ENCODE peak calls at places on chromosomes 16 and 17, in six cellular contexts. One of them, this sample, is unnamed.

GRCh38 chr16:81917375-81917774 is 93.9 kb downstream of the SDR42E1 start:
- DNase-seq in MM.1S: no peak
- DNase-seq in H1: no peak
- DNase-seq in fibroblast of lung: no peak
- DNase-seq in kidney: no peak
- DNase-seq in GM23248: no peak
- DNase-seq in this sample: no peak

GRCh38 chr17:52235416-52235960 is 77.0 kb upstream of the CA10 start:
- DNase-seq in MM.1S: no peak
- DNase-seq in H1: no peak
- DNase-seq in fibroblast of lung: no peak
- DNase-seq in kidney: no peak
- DNase-seq in GM23248: no peak
- DNase-seq in this sample: no peak

GRCh38 chr16:71807905-71808592 is 585 bp downstream of the AP1G1 start:
- DNase-seq in MM.1S: peak
- DNase-seq in H1: no peak
- DNase-seq in fibroblast of lung: peak
- DNase-seq in kidney: no peak
- DNase-seq in GM23248: peak
- DNase-seq in this sample: no peak

GRCh38 chr16:49857423-49858181 is 1.7 kb upstream of the ZNF423 start:
- DNase-seq in MM.1S: peak
- DNase-seq in H1: peak
- DNase-seq in fibroblast of lung: peak
- DNase-seq in kidney: peak
- DNase-seq in GM23248: peak
- DNase-seq in this sample: peak

GRCh38 chr17:75124041-75124818 is 7.3 kb downstream of the NT5C start:
- DNase-seq in MM.1S: no peak
- DNase-seq in H1: no peak
- DNase-seq in fibroblast of lung: peak
- DNase-seq in kidney: peak
- DNase-seq in GM23248: peak
- DNase-seq in this sample: no peak

GRCh38 chr16:67431077-67431804 is at the start of gene HSD11B2:
- DNase-seq in MM.1S: peak
- DNase-seq in H1: peak
- DNase-seq in fibroblast of lung: peak
- DNase-seq in kidney: peak
- DNase-seq in GM23248: peak
- DNase-seq in this sample: no peak

GRCh38 chr17:5785867-5786509 is 201.7 kb upstream of the NLRP1 start:
- DNase-seq in MM.1S: no peak
- DNase-seq in H1: no peak
- DNase-seq in fibroblast of lung: peak
- DNase-seq in kidney: no peak
- DNase-seq in GM23248: peak
- DNase-seq in this sample: no peak

GRCh38 chr16:75011634-75012307 is 12.9 kb downstream of the ZNRF1 start:
- DNase-seq in MM.1S: no peak
- DNase-seq in H1: no peak
- DNase-seq in fibroblast of lung: peak
- DNase-seq in kidney: no peak
- DNase-seq in GM23248: peak
- DNase-seq in this sample: no peak

GRCh38 chr17:83177611-83178532 is 98.5 kb downstream of the METRNL start:
- DNase-seq in MM.1S: no peak
- DNase-seq in H1: peak
- DNase-seq in fibroblast of lung: no peak
- DNase-seq in kidney: peak
- DNase-seq in GM23248: no peak
- DNase-seq in this sample: no peak

GRCh38 chr17:12928736-12929135 is 89.1 kb downstream of the ELAC2 start:
- DNase-seq in MM.1S: no peak
- DNase-seq in H1: no peak
- DNase-seq in fibroblast of lung: peak
- DNase-seq in kidney: no peak
- DNase-seq in GM23248: peak
- DNase-seq in this sample: no peak

GRCh38 chr16:25210758-25211157 is 6.0 kb upstream of the AQP8 start:
- DNase-seq in MM.1S: no peak
- DNase-seq in H1: no peak
- DNase-seq in fibroblast of lung: peak
- DNase-seq in kidney: no peak
- DNase-seq in GM23248: peak
- DNase-seq in this sample: no peak

GRCh38 chr17:55420067-55420775 is 1.4 kb downstream of the MMD start:
- DNase-seq in MM.1S: no peak
- DNase-seq in H1: no peak
- DNase-seq in fibroblast of lung: no peak
- DNase-seq in kidney: no peak
- DNase-seq in GM23248: no peak
- DNase-seq in this sample: peak

GRCh38 chr17:83067071-83067717 is 12.2 kb upstream of the METRNL start:
- DNase-seq in MM.1S: no peak
- DNase-seq in H1: peak
- DNase-seq in fibroblast of lung: no peak
- DNase-seq in kidney: peak
- DNase-seq in GM23248: no peak
- DNase-seq in this sample: no peak

GRCh38 chr17:79777166-79777843 is 643 bp upstream of the CBX2 start:
- DNase-seq in MM.1S: no peak
- DNase-seq in H1: peak
- DNase-seq in fibroblast of lung: peak
- DNase-seq in kidney: peak
- DNase-seq in GM23248: peak
- DNase-seq in this sample: peak

GRCh38 chr17:27354491-27355081 is 60.7 kb downstream of the WSB1 start:
- DNase-seq in MM.1S: peak
- DNase-seq in H1: no peak
- DNase-seq in fibroblast of lung: no peak
- DNase-seq in kidney: no peak
- DNase-seq in GM23248: peak
- DNase-seq in this sample: no peak

GRCh38 chr17:2814049-2814448 is 17.8 kb downstream of the RAP1GAP2 start:
- DNase-seq in MM.1S: peak
- DNase-seq in H1: no peak
- DNase-seq in fibroblast of lung: no peak
- DNase-seq in kidney: no peak
- DNase-seq in GM23248: no peak
- DNase-seq in this sample: peak

GRCh38 chr16:65967376-65967775 is 399.1 kb upstream of the CDH5 start:
- DNase-seq in MM.1S: no peak
- DNase-seq in H1: no peak
- DNase-seq in fibroblast of lung: peak
- DNase-seq in kidney: no peak
- DNase-seq in GM23248: peak
- DNase-seq in this sample: no peak

GRCh38 chr17:76267051-76267576 is 2.0 kb downstream of the UBALD2 start:
- DNase-seq in MM.1S: no peak
- DNase-seq in H1: no peak
- DNase-seq in fibroblast of lung: no peak
- DNase-seq in kidney: peak
- DNase-seq in GM23248: no peak
- DNase-seq in this sample: no peak

GRCh38 chr16:79571753-79572544 is 28.6 kb downstream of the MAF start:
- DNase-seq in MM.1S: no peak
- DNase-seq in H1: no peak
- DNase-seq in fibroblast of lung: no peak
- DNase-seq in kidney: no peak
- DNase-seq in GM23248: no peak
- DNase-seq in this sample: no peak

GRCh38 chr16:89023621-89024511 is 46.9 kb upstream of the CBFA2T3 start:
- DNase-seq in MM.1S: no peak
- DNase-seq in H1: no peak
- DNase-seq in fibroblast of lung: no peak
- DNase-seq in kidney: peak
- DNase-seq in GM23248: no peak
- DNase-seq in this sample: no peak

GRCh38 chr17:76473541-76473985 is 6.2 kb downstream of the AANAT start:
- DNase-seq in MM.1S: no peak
- DNase-seq in H1: peak
- DNase-seq in fibroblast of lung: no peak
- DNase-seq in kidney: peak
- DNase-seq in GM23248: peak
- DNase-seq in this sample: peak

GRCh38 chr16:80948886-80949502 is 57.7 kb downstream of the CMC2 start:
- DNase-seq in MM.1S: no peak
- DNase-seq in H1: peak
- DNase-seq in fibroblast of lung: no peak
- DNase-seq in kidney: no peak
- DNase-seq in GM23248: peak
- DNase-seq in this sample: peak

GRCh38 chr17:17036520-17036998 is 5.7 kb upstream of the MPRIP start:
- DNase-seq in MM.1S: no peak
- DNase-seq in H1: no peak
- DNase-seq in fibroblast of lung: peak
- DNase-seq in kidney: no peak
- DNase-seq in GM23248: peak
- DNase-seq in this sample: no peak

GRCh38 chr16:17211797-17212196 is 259.0 kb downstream of the XYLT1 start:
- DNase-seq in MM.1S: peak
- DNase-seq in H1: peak
- DNase-seq in fibroblast of lung: no peak
- DNase-seq in kidney: no peak
- DNase-seq in GM23248: peak
- DNase-seq in this sample: peak

DNA sequence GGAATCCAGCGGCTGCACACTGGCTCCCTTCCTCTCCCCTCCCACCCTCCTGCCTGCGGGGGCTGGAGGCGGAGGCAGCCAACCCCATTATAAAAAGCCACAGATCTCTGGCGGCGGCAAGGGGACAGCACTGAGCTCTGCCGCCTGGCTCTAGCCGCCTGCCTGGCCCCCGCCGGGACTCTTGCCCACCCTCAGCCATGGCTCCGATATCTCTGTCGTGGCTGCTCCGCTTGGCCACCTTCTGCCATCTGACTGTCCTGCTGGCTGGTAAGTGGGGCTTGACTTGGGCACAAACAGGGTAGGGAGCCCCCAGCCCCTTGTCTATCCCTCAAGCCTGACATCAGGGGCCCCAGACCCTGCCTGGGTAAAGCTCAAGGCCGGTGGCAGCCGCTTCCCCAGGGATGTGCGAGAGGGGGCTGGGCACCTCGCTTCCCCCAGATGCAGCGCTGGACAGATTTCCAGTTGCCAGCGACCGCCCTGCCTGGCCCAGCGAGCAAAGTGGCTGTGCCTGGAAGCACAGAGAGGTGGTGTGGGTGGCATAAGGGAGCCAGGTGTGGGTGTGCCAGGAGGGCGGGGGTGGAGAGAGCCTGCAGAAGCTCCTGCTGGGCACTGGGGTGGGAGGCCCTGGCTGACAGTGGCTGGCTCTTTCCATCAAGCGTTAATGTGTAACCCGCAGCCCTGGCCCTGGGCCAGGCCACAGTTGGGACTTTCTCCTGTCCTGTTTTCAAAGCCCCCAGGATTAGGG is at the start of gene CX3CL1:
- DNase-seq in MM.1S: no peak
- DNase-seq in H1: peak
- DNase-seq in fibroblast of lung: peak
- DNase-seq in kidney: peak
- DNase-seq in GM23248: peak
- DNase-seq in this sample: no peak
- H3K9ac ChIP-seq in MM.1S: no peak
- H3K9ac ChIP-seq in H1: no peak
- H3K9ac ChIP-seq in fibroblast of lung: no peak
- H3K9ac ChIP-seq in kidney: peak
- H3K9ac ChIP-seq in GM23248: no peak
- H3K9ac ChIP-seq in this sample: no peak

DNA sequence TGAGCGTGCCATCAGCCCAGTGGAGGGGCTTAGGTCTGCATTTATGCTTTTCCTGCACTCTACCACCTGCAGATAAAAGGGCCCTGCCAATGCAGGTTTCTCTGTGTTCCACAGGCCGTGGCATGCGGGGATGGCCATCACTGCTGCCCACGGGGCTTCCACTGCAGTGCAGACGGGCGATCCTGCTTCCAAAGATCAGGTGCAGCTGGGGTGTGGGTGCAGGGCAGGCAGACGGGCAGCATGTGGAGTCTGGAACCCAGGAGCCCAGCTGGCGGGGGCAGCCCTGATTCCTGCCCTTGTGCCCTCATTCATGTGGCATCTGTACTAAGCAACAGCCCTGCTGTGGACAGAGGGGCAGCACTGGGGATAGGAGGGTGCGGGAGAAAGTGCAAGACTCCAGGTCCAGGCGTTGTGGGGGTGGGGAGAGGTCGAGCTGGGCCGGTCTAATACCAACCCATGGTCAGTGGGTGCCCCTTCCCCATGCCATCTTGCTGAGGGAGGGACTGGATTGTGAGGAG is 4.5 kb downstream of the GRN start:
- DNase-seq in MM.1S: no peak
- DNase-seq in H1: no peak
- DNase-seq in fibroblast of lung: no peak
- DNase-seq in kidney: no peak
- DNase-seq in GM23248: no peak
- DNase-seq in this sample: no peak
- H3K9ac ChIP-seq in MM.1S: no peak
- H3K9ac ChIP-seq in H1: no peak
- H3K9ac ChIP-seq in fibroblast of lung: no peak
- H3K9ac ChIP-seq in kidney: no peak
- H3K9ac ChIP-seq in GM23248: no peak
- H3K9ac ChIP-seq in this sample: no peak

DNA sequence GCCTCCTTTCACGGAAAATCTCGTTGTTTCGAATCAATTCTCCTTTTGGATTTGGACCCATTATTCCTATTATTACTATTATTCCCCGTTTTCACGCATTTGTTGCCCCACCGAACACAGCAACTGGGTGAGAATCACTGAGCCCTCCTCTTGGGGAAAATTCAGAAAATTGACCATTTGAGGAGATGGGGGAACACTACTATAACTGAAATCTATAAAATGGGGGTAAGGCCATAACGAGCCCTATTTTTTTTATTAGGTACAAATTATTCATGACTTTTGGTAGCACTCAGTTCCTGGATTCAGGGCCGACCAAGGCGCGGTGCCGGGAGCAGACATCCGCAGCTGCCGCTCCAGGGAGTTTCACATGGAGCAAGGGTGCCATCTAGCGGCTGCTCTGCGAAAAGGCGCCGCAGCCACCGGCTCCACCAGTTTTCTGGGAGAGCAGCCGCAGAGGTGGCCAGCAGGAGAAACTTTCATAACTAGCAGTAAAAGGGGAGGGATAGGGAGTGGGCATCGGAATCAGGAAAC is 3.3 kb upstream of the HOXB8 start:
- DNase-seq in MM.1S: peak
- DNase-seq in H1: peak
- DNase-seq in fibroblast of lung: peak
- DNase-seq in kidney: peak
- DNase-seq in GM23248: peak
- DNase-seq in this sample: peak
- H3K9ac ChIP-seq in MM.1S: no peak
- H3K9ac ChIP-seq in H1: no peak
- H3K9ac ChIP-seq in fibroblast of lung: no peak
- H3K9ac ChIP-seq in kidney: peak
- H3K9ac ChIP-seq in GM23248: no peak
- H3K9ac ChIP-seq in this sample: no peak

DNA sequence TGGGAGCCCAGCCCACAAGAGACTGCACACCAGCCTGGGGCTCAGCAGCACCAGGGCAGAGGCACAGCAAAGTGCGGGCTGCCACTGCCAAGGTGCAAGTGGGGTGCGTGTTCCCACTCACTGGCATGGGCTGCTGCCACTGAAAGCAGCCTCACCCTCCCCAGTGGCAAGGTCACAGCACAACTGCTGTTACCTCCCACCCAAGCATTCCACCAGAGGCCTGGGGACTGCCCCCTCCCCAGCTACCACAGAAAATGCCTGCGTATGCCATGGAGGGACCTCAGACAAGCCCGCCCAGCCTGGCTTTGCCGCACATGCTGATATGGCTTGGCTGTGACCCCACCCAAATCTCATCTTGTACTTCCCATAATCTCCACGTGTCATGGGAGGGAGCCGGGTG is 33.1 kb downstream of the MEAK7 start:
- DNase-seq in MM.1S: no peak
- DNase-seq in H1: no peak
- DNase-seq in fibroblast of lung: no peak
- DNase-seq in kidney: no peak
- DNase-seq in GM23248: no peak
- DNase-seq in this sample: no peak
- H3K9ac ChIP-seq in MM.1S: no peak
- H3K9ac ChIP-seq in H1: no peak
- H3K9ac ChIP-seq in fibroblast of lung: no peak
- H3K9ac ChIP-seq in kidney: no peak
- H3K9ac ChIP-seq in GM23248: no peak
- H3K9ac ChIP-seq in this sample: no peak